ENCODE peak calls at places on chromosome 3, in four cellular contexts. R, B, E and W are unnamed samples.

GRCh38 chr3:133827136-133827535 is 21.5 kb downstream of the SRPRB start:
- DNase-seq in R (no peak), B (no peak), E (no peak), W (no peak)

GRCh38 chr3:21942328-21942727 is 191.3 kb upstream of the ZNF385D start:
- DNase-seq in R (peak), B (no peak), E (no peak), W (peak)

GRCh38 chr3:42066516-42067181 is 24.5 kb upstream of the TRAK1 start:
- DNase-seq in R (peak), B (no peak), E (no peak), W (no peak)

GRCh38 chr3:137263982-137264777 is 306.4 kb downstream of the IL20RB start:
- DNase-seq in R (no peak), B (no peak), E (no peak), W (no peak)

GRCh38 chr3:134794323-134794722 is 737 bp upstream of the EPHB1 start:
- DNase-seq in R (no peak), B (no peak), E (no peak), W (no peak)

GRCh38 chr3:129415378-129415777 is 13.1 kb downstream of the EFCAB12 start:
- DNase-seq in R (no peak), B (no peak), E (no peak), W (no peak)

GRCh38 chr3:197835509-197835908 is 44.5 kb downstream of the LRCH3 start:
- DNase-seq in R (no peak), B (peak), E (no peak), W (no peak)

GRCh38 chr3:103786296-103786695 is 1351.5 kb downstream of the ZPLD1 start:
- DNase-seq in R (peak), B (no peak), E (peak), W (peak)

GRCh38 chr3:140093742-140094141 is 158.8 kb downstream of the CLSTN2 start:
- DNase-seq in R (peak), B (no peak), E (no peak), W (peak)

GRCh38 chr3:132665230-132665629 is 5.1 kb downstream of the UBA5 start:
- DNase-seq in R (no peak), B (no peak), E (no peak), W (no peak)

GRCh38 chr3:197428117-197428761 is 127.5 kb downstream of the BDH1 start:
- DNase-seq in R (peak), B (peak), E (no peak), W (peak)

GRCh38 chr3:5692446-5692845 is 504.9 kb downstream of the EDEM1 start:
- DNase-seq in R (no peak), B (no peak), E (no peak), W (no peak)

GRCh38 chr3:47015151-47015550 is 35.7 kb downstream of the NBEAL2 start:
- DNase-seq in R (no peak), B (no peak), E (no peak), W (no peak)

GRCh38 chr3:127784865-127785710 is 37.2 kb downstream of the MGLL start:
- DNase-seq in R (no peak), B (no peak), E (no peak), W (no peak)

GRCh38 chr3:11240496-11240895 is 31.7 kb upstream of the ATG7 start:
- DNase-seq in R (peak), B (no peak), E (peak), W (no peak)

GRCh38 chr3:156518726-156519125 is 36.2 kb downstream of the SSR3 start:
- DNase-seq in R (peak), B (no peak), E (no peak), W (peak)

GRCh38 chr3:12990781-12991480 is 82.3 kb downstream of the IQSEC1 start:
- DNase-seq in R (peak), B (no peak), E (no peak), W (peak)

GRCh38 chr3:100269410-100270217 is 8.8 kb downstream of the TBC1D23 start:
- DNase-seq in R (peak), B (no peak), E (peak), W (peak)